ENCODE peak calls at places on chromosomes 11 and 22, in eight cellular contexts. One of them, this sample, is unnamed.
A peak's percentile ranks its signal among the peaks of the same experiment; 100 is the strongest.

GRCh38 chr22:17132112-17132511 is 11.0 kb upstream of the TMEM121B start:
- DNase-seq in activated CD4-positive, alpha-beta T cell treated with anti-CD3 and anti-CD28 coated beads for 36 hours: no peak
- DNase-seq in colonic mucosa: no peak
- DNase-seq in NCI-H1930: no peak
- DNase-seq in AG09309: no peak
- DNase-seq in NCI-H460: no peak
- DNase-seq in stimulated activated CD4-positive, alpha-beta T cell treated with anti-CD3 and anti-CD28 coated beads, Interleukin-12 subunit alpha, Interleukin-12 subunit beta, amount 100 ng/mL, for 4 hours: no peak
- DNase-seq in iris pigment epithelial cell: no peak
- DNase-seq in this sample: no peak

GRCh38 chr11:103737791-103738190 is 298.6 kb upstream of the DDI1 start:
- DNase-seq in NCI-H1930: no peak
- DNase-seq in AG09309: no peak
- DNase-seq in NCI-H460: no peak
- DNase-seq in stimulated activated CD4-positive, alpha-beta T cell treated with anti-CD3 and anti-CD28 coated beads, Interleukin-12 subunit alpha, Interleukin-12 subunit beta, amount 100 ng/mL, for 4 hours: no peak
- DNase-seq in colonic mucosa: no peak
- DNase-seq in iris pigment epithelial cell: peak; percentile 19
- DNase-seq in activated CD4-positive, alpha-beta T cell treated with anti-CD3 and anti-CD28 coated beads for 36 hours: no peak
- DNase-seq in this sample: no peak

GRCh38 chr11:2175659-2176058 is 4.0 kb upstream of the TH start:
- DNase-seq in activated CD4-positive, alpha-beta T cell treated with anti-CD3 and anti-CD28 coated beads for 36 hours: no peak
- DNase-seq in NCI-H1930: no peak
- DNase-seq in NCI-H460: no peak
- DNase-seq in stimulated activated CD4-positive, alpha-beta T cell treated with anti-CD3 and anti-CD28 coated beads, Interleukin-12 subunit alpha, Interleukin-12 subunit beta, amount 100 ng/mL, for 4 hours: no peak
- DNase-seq in AG09309: peak; percentile 38
- DNase-seq in iris pigment epithelial cell: peak; percentile 26
- DNase-seq in colonic mucosa: no peak
- DNase-seq in this sample: no peak

GRCh38 chr11:102974552-102975280 is 19.2 kb upstream of the MMP13 start:
- DNase-seq in stimulated activated CD4-positive, alpha-beta T cell treated with anti-CD3 and anti-CD28 coated beads, Interleukin-12 subunit alpha, Interleukin-12 subunit beta, amount 100 ng/mL, for 4 hours: no peak
- DNase-seq in NCI-H1930: no peak
- DNase-seq in iris pigment epithelial cell: peak; percentile 88
- DNase-seq in NCI-H460: no peak
- DNase-seq in activated CD4-positive, alpha-beta T cell treated with anti-CD3 and anti-CD28 coated beads for 36 hours: no peak
- DNase-seq in colonic mucosa: no peak
- DNase-seq in AG09309: no peak
- DNase-seq in this sample: no peak

GRCh38 chr22:44098021-44098739 is 74.1 kb downstream of the PARVB start:
- DNase-seq in NCI-H460: no peak
- DNase-seq in activated CD4-positive, alpha-beta T cell treated with anti-CD3 and anti-CD28 coated beads for 36 hours: no peak
- DNase-seq in iris pigment epithelial cell: no peak
- DNase-seq in stimulated activated CD4-positive, alpha-beta T cell treated with anti-CD3 and anti-CD28 coated beads, Interleukin-12 subunit alpha, Interleukin-12 subunit beta, amount 100 ng/mL, for 4 hours: no peak
- DNase-seq in AG09309: no peak
- DNase-seq in colonic mucosa: no peak
- DNase-seq in NCI-H1930: no peak
- DNase-seq in this sample: no peak

GRCh38 chr22:23743303-23743705 is 7.6 kb downstream of the ZNF70 start:
- DNase-seq in iris pigment epithelial cell: no peak
- DNase-seq in NCI-H1930: no peak
- DNase-seq in stimulated activated CD4-positive, alpha-beta T cell treated with anti-CD3 and anti-CD28 coated beads, Interleukin-12 subunit alpha, Interleukin-12 subunit beta, amount 100 ng/mL, for 4 hours: no peak
- DNase-seq in activated CD4-positive, alpha-beta T cell treated with anti-CD3 and anti-CD28 coated beads for 36 hours: no peak
- DNase-seq in NCI-H460: no peak
- DNase-seq in AG09309: no peak
- DNase-seq in colonic mucosa: no peak
- DNase-seq in this sample: no peak

GRCh38 chr22:43118953-43119458 is 8.5 kb downstream of the BIK start:
- DNase-seq in activated CD4-positive, alpha-beta T cell treated with anti-CD3 and anti-CD28 coated beads for 36 hours: no peak
- DNase-seq in stimulated activated CD4-positive, alpha-beta T cell treated with anti-CD3 and anti-CD28 coated beads, Interleukin-12 subunit alpha, Interleukin-12 subunit beta, amount 100 ng/mL, for 4 hours: no peak
- DNase-seq in iris pigment epithelial cell: no peak
- DNase-seq in AG09309: no peak
- DNase-seq in colonic mucosa: peak; percentile 62
- DNase-seq in NCI-H1930: no peak
- DNase-seq in NCI-H460: no peak
- DNase-seq in this sample: peak; percentile 46

GRCh38 chr11:76781046-76781801 is 1.9 kb upstream of the TSKU start:
- DNase-seq in iris pigment epithelial cell: no peak
- DNase-seq in AG09309: no peak
- DNase-seq in colonic mucosa: peak; percentile 79
- DNase-seq in NCI-H1930: no peak
- DNase-seq in stimulated activated CD4-positive, alpha-beta T cell treated with anti-CD3 and anti-CD28 coated beads, Interleukin-12 subunit alpha, Interleukin-12 subunit beta, amount 100 ng/mL, for 4 hours: no peak
- DNase-seq in activated CD4-positive, alpha-beta T cell treated with anti-CD3 and anti-CD28 coated beads for 36 hours: no peak
- DNase-seq in NCI-H460: no peak
- DNase-seq in this sample: no peak

GRCh38 chr22:46267431-46268279 is at the start of gene TTC38:
- DNase-seq in colonic mucosa: peak; percentile 96
- DNase-seq in AG09309: peak; percentile 13
- DNase-seq in NCI-H460: peak; percentile 70
- DNase-seq in NCI-H1930: peak; percentile 45
- DNase-seq in iris pigment epithelial cell: peak; percentile 78
- DNase-seq in stimulated activated CD4-positive, alpha-beta T cell treated with anti-CD3 and anti-CD28 coated beads, Interleukin-12 subunit alpha, Interleukin-12 subunit beta, amount 100 ng/mL, for 4 hours: peak; percentile 52
- DNase-seq in activated CD4-positive, alpha-beta T cell treated with anti-CD3 and anti-CD28 coated beads for 36 hours: peak; percentile 61
- DNase-seq in this sample: peak; percentile 90

GRCh38 chr11:123451183-123451907 is 21.3 kb downstream of the GRAMD1B start:
- DNase-seq in activated CD4-positive, alpha-beta T cell treated with anti-CD3 and anti-CD28 coated beads for 36 hours: peak; percentile 24
- DNase-seq in AG09309: no peak
- DNase-seq in NCI-H1930: no peak
- DNase-seq in iris pigment epithelial cell: no peak
- DNase-seq in stimulated activated CD4-positive, alpha-beta T cell treated with anti-CD3 and anti-CD28 coated beads, Interleukin-12 subunit alpha, Interleukin-12 subunit beta, amount 100 ng/mL, for 4 hours: no peak
- DNase-seq in colonic mucosa: no peak
- DNase-seq in NCI-H460: no peak
- DNase-seq in this sample: no peak

GRCh38 chr11:497565-498296 is 9.3 kb downstream of the RNH1 start:
- DNase-seq in NCI-H460: no peak
- DNase-seq in activated CD4-positive, alpha-beta T cell treated with anti-CD3 and anti-CD28 coated beads for 36 hours: no peak
- DNase-seq in iris pigment epithelial cell: no peak
- DNase-seq in colonic mucosa: no peak
- DNase-seq in stimulated activated CD4-positive, alpha-beta T cell treated with anti-CD3 and anti-CD28 coated beads, Interleukin-12 subunit alpha, Interleukin-12 subunit beta, amount 100 ng/mL, for 4 hours: no peak
- DNase-seq in NCI-H1930: no peak
- DNase-seq in AG09309: no peak
- DNase-seq in this sample: peak; percentile 9

GRCh38 chr22:35418088-35418487 is 18.1 kb downstream of the MCM5 start:
- DNase-seq in stimulated activated CD4-positive, alpha-beta T cell treated with anti-CD3 and anti-CD28 coated beads, Interleukin-12 subunit alpha, Interleukin-12 subunit beta, amount 100 ng/mL, for 4 hours: no peak
- DNase-seq in AG09309: peak; percentile 20
- DNase-seq in colonic mucosa: no peak
- DNase-seq in iris pigment epithelial cell: peak; percentile 55
- DNase-seq in NCI-H1930: no peak
- DNase-seq in NCI-H460: no peak
- DNase-seq in activated CD4-positive, alpha-beta T cell treated with anti-CD3 and anti-CD28 coated beads for 36 hours: no peak
- DNase-seq in this sample: no peak